ENCODE peak calls at places on chromosome 16, in eight cellular contexts. B is HT1080, H is frontal cortex, V is iPS DF 19.7, C is sciatic nerve, E is HFFc6, G is progenitor cell of endocrine pancreas, F is AG09309. N is an unnamed sample.

GRCh38 chr16:85900031-85900792 is 1.2 kb downstream of the IRF8 start:
- DNase-seq in F (no peak), V (no peak), B (no peak), E (no peak), C (no peak), G (no peak), H (no peak), N (no peak)

GRCh38 chr16:82935781-82936180 is 309.0 kb downstream of the CDH13 start:
- DNase-seq in B (peak; percentile 43), H (no peak), F (no peak), C (no peak), V (no peak), G (no peak), E (no peak), N (no peak)

GRCh38 chr16:79278506-79278905 is 322.0 kb downstream of the MAF start:
- DNase-seq in H (no peak), G (no peak), V (no peak), E (no peak), C (no peak), B (no peak), F (no peak), N (no peak)

GRCh38 chr16:86314402-86315025 is 195.8 kb upstream of the FOXF1 start:
- DNase-seq in G (no peak), C (no peak), F (no peak), E (no peak), B (no peak), V (no peak), H (no peak), N (peak; percentile 68)

GRCh38 chr16:3282103-3282746 is 1.1 kb upstream of the ZNF263 start:
- DNase-seq in B (no peak), G (peak; percentile 43), H (no peak), E (no peak), V (no peak), F (no peak), C (no peak), N (peak; percentile 87)

GRCh38 chr16:64621616-64622015 is 500.2 kb downstream of the CDH11 start:
- DNase-seq in V (no peak), H (no peak), F (no peak), B (no peak), E (no peak), C (no peak), G (no peak), N (no peak)

GRCh38 chr16:31487720-31488629 is 5.1 kb downstream of the SLC5A2 start:
- DNase-seq in E (no peak), V (no peak), C (no peak), F (no peak), H (peak; percentile 70), B (no peak), G (peak; percentile 30), N (peak; percentile 41)

GRCh38 chr16:57997528-57998265 is 2.8 kb downstream of the ZNF319 start:
- DNase-seq in B (no peak), E (no peak), F (no peak), G (no peak), V (no peak), C (no peak), H (no peak), N (no peak)

GRCh38 chr16:86110726-86111125 is 211.8 kb downstream of the IRF8 start:
- DNase-seq in E (no peak), B (no peak), V (no peak), G (no peak), C (peak; percentile 32), F (no peak), H (no peak), N (no peak)

GRCh38 chr16:4266372-4266771 is 6.5 kb downstream of the TFAP4 start:
- DNase-seq in F (no peak), B (peak; percentile 23), E (no peak), H (no peak), C (no peak), V (no peak), G (no peak), N (no peak)

GRCh38 chr16:53945996-53946395 is 242.0 kb downstream of the FTO start:
- DNase-seq in H (no peak), B (peak; percentile 34), V (peak; percentile 23), C (no peak), F (peak; percentile 27), E (peak; percentile 36), G (no peak), N (peak; percentile 68)

GRCh38 chr16:49280861-49281331 is 742 bp downstream of the CBLN1 start:
- DNase-seq in H (no peak), G (no peak), F (no peak), E (no peak), V (no peak), C (no peak), B (no peak), N (no peak)